ENCODE peak calls at places on chromosomes 13 and 19, in seven cellular contexts. M is pancreas, S is AG04450, A is astrocyte of the spinal cord, X is IMR-90, C is mucosa of descending colon, I is thoracic aorta. F is an unnamed sample.

GRCh38 chr13:109400192-109400591 is 386.2 kb downstream of the IRS2 start:
- DNase-seq in A (no peak), I (no peak), S (no peak), M (no peak), X (no peak), C (no peak), F (no peak)

GRCh38 chr13:31201341-31202024 is 1.7 kb downstream of the B3GLCT start:
- DNase-seq in X (peak; percentile 59), I (no peak), S (no peak), A (no peak), M (no peak), C (no peak), F (no peak)

GRCh38 chr13:31274345-31274870 is 74.6 kb downstream of the B3GLCT start:
- DNase-seq in I (no peak), C (no peak), X (peak; percentile 12), A (peak; percentile 45), S (no peak), M (no peak), F (no peak)

GRCh38 chr19:51688665-51689571 is 4.2 kb upstream of the SPACA6 start:
- DNase-seq in C (peak; percentile 79), X (peak; percentile 95), S (peak; percentile 85), A (peak; percentile 98), M (peak; percentile 91), I (peak; percentile 74), F (peak; percentile 82)

GRCh38 chr13:110421696-110422395 is 114.8 kb downstream of the COL4A2 start:
- DNase-seq in A (peak; percentile 96), S (peak; percentile 53), C (no peak), X (peak; percentile 90), I (no peak), M (no peak), F (no peak)

GRCh38 chr13:22262328-22262920 is 591.6 kb downstream of the FGF9 start:
- DNase-seq in A (no peak), M (no peak), I (no peak), S (no peak), C (no peak), X (peak; percentile 5), F (no peak)

GRCh38 chr13:25455146-25455545 is 83.4 kb downstream of the ATP8A2 start:
- DNase-seq in S (no peak), X (no peak), I (no peak), M (no peak), A (no peak), C (no peak), F (peak; percentile 27)

GRCh38 chr13:23666576-23666975 is 96.4 kb downstream of the TNFRSF19 start:
- DNase-seq in X (peak; percentile 91), M (no peak), I (no peak), S (no peak), A (no peak), C (no peak), F (no peak)

GRCh38 chr13:44274838-44275237 is 98.8 kb upstream of the SERP2 start:
- DNase-seq in S (no peak), M (no peak), I (no peak), C (no peak), A (peak; percentile 26), X (peak; percentile 39), F (no peak)

GRCh38 chr13:109781384-109782065 is 4.9 kb downstream of the IRS2 start:
- DNase-seq in S (no peak), X (no peak), C (peak; percentile 38), I (no peak), A (peak; percentile 30), M (no peak), F (no peak)

GRCh38 chr19:54478677-54479266 is 5.7 kb upstream of the CDC42EP5 start:
- DNase-seq in A (peak; percentile 41), I (no peak), S (no peak), X (peak; percentile 49), C (no peak), M (no peak), F (no peak)

GRCh38 chr13:26324294-26324693 is 70.4 kb downstream of the CDK8 start:
- DNase-seq in S (no peak), M (no peak), I (no peak), A (no peak), C (no peak), X (no peak), F (no peak)

GRCh38 chr13:80955487-80955886 is 614.6 kb upstream of the SPRY2 start:
- DNase-seq in A (peak; percentile 6), X (no peak), C (no peak), I (no peak), S (no peak), M (no peak), F (no peak)

GRCh38 chr19:5424192-5424973 is 30.8 kb upstream of the ZNRF4 start:
- DNase-seq in A (no peak), M (no peak), X (no peak), S (no peak), I (no peak), C (no peak), F (no peak)

GRCh38 chr19:13094771-13095392 is 7.8 kb downstream of the LYL1 start:
- DNase-seq in X (no peak), M (no peak), S (no peak), A (no peak), C (peak; percentile 73), I (no peak), F (no peak)

GRCh38 chr13:113625965-113626661 is 31.9 kb downstream of the ATP4B start:
- DNase-seq in M (peak; percentile 11), C (no peak), S (no peak), I (no peak), A (peak; percentile 17), X (peak; percentile 50), F (no peak)

GRCh38 chr13:33272531-33273124 is 12.9 kb downstream of the STARD13 start:
- DNase-seq in I (no peak), C (no peak), X (no peak), A (no peak), S (no peak), M (no peak), F (no peak)

GRCh38 chr19:12411893-12412292 is 10.8 kb upstream of the ZNF799 start:
- DNase-seq in X (no peak), A (no peak), M (no peak), C (no peak), I (no peak), S (no peak), F (no peak)

GRCh38 chr13:26253262-26253786 is 605 bp upstream of the CDK8 start:
- DNase-seq in C (no peak), S (no peak), M (no peak), A (no peak), I (no peak), X (no peak), F (no peak)

GRCh38 chr13:53941588-53942190 is 913.1 kb downstream of the OLFM4 start:
- DNase-seq in C (no peak), A (no peak), I (no peak), S (no peak), X (no peak), M (no peak), F (no peak)

DNA sequence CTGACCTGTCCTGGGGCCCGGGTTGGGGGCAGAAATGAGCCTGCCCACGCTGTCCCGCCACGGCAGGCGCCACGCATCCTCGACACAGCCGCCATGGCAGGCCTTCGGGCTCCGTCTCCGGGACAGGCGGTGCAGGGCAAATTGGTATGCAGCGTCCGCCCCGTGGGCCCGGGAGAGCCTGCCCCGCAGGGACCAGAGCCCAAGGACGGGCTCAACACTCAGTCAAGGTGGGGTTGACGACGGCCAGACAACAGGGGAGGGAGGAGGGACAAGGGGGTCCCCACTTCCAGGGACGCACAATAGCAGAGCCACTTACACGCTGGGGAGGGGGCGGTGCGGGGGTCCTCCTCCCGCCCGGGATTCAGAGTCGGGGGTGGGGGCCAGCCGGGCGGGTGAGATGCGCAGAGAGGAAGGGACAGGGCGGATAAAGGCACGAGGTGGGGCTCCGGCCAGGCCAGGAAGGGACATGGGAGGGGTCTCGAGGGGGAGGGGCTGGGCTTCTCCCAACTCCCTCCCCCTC is 1.2 kb downstream of the CTXN1 start:
- DNase-seq in M (peak; percentile 80), S (no peak), I (no peak), X (no peak), A (no peak), C (peak; percentile 65), F (no peak)
- H3K4me3 ChIP-seq in M (peak overlapping the region; percentile 48), S (no peak overlapping the region), I (peak overlapping the region; percentile 64), X (no peak overlapping the region), A (peak overlapping the region; percentile 20), C (no peak overlapping the region), F (peak overlapping the region; percentile 27)

GRCh38 chr13:97515643-97516042 is 81.7 kb downstream of the RAP2A start:
- DNase-seq in A (no peak), M (no peak), X (no peak), C (no peak), S (no peak), I (no peak), F (no peak)

DNA sequence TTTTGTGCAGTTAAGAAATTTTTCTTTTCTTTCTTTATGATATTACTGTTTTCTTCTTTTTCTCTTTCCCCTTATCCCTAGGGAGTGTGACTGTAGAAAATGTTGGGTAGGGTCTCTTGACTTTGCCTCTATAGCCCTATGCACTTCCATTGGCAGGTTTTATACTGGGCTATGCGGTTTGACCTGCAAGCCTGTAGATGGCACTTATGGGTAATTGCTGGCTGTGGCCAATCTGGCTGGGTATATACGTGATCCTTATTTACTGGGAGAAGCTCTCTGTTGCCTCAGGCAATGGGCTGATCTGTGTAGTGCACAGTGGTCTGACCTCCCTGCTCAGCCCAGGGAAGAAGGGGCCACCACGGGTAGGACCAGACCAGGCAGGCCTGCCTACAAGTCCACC is 78.8 kb downstream of the RAP2A start:
- DNase-seq in A (no peak), I (no peak), M (no peak), C (no peak), X (no peak), S (no peak), F (no peak)
- TF ChIP-seq CTCF in A (no peak), I (no peak), M (no peak), C (no peak), X (peak; percentile 8), S (peak; percentile 20), F (peak; percentile 17)

DNA sequence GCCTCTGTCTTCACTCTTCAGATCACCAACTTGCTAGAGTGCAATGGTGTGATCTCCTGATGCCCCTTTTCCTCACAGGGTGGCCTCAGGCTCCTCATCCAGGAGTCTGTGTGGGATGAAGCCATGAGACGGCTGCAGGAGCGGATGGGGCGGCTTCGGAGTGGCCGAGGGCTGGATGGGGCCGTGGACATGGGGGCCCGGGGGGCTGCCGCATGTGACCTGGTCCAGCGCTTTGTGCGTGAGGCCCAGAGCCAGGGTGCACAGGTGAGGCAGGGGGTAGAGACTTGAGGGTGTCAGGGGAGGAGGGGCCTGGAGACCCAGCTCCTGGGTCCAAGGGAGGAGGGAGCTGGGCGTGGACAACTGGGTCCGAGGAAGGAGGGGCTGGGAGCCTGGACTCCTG is 9.5 kb downstream of the ALDH16A1 start:
- DNase-seq in M (no peak), A (no peak), S (no peak), X (no peak), C (no peak), I (no peak), F (no peak)
- H3K4me3 ChIP-seq in M (no peak overlapping the region), A (no peak overlapping the region), S (no peak overlapping the region), X (no peak overlapping the region), C (no peak overlapping the region), I (no peak overlapping the region), F (no peak overlapping the region)

DNA sequence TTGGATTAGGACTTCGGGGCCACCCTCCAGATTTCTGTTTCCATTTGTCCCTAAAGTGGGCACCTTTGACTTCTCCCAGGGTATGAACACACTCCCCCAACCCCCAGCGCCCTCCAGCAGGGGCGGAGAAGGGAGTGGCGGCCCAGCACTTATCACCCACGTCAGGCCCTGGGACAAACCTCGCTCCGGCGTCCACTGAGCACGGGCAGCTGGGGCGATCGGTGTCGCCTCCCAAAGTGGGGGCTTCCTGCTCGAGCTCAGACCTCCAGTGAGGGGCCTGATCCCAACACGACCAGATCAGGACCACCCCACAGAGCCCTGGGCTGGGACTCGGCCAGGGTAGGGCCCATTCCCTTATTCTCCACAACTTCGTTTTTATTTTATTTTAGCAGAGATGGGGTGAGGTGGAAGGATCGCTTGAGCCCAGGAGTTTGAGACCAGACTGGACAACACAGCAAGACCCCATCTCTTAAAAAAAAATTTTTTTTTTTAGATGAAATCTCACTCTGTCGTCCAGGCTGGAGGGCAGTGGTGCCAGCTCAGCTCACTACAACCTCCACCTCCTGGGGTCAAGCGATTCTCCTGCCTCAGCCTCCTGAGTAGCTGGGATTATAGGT is 3.7 kb upstream of the TCF3 start:
- DNase-seq in C (peak; percentile 56), A (no peak), M (peak; percentile 71), S (no peak), X (no peak), I (no peak), F (no peak)
- TF ChIP-seq CTCF in C (no peak), A (no peak), M (no peak), S (no peak), X (no peak), I (no peak), F (no peak)

F was measured in LNCaP clone FGC.